ENCODE peak calls at places on chromosomes 7 and 10, in nine cellular contexts. V is AG09319; U is astrocyte of the spinal cord; B is neuronal stem cell; M is GM12865; W is AG08396; X is Karpas-422; S is stimulated activated CD4-positive, alpha-beta T cell treated with anti-CD3 and anti-CD28 coated beads, TNF-alpha, amount 100 ng/mL, for 1 hour; R is NCI-H774. I is an unnamed sample.
A peak's percentile ranks its signal among the peaks of the same experiment; 100 is the strongest.

GRCh38 chr10:43166207-43166878 is 28.1 kb downstream of the CSGALNACT2 start:
- DNase-seq in V (no peak), U (no peak), B (no peak), M (peak; percentile 14), W (no peak), X (no peak), S (no peak), R (no peak), I (no peak)

GRCh38 chr10:24707445-24707844 is 16.2 kb downstream of the ARHGAP21 start:
- DNase-seq in V (no peak), U (no peak), B (no peak), M (no peak), W (no peak), X (no peak), S (no peak), R (no peak), I (no peak)

GRCh38 chr7:146701166-146701565 is 584.6 kb downstream of the CNTNAP2 start:
- DNase-seq in V (no peak), U (peak; percentile 2), B (no peak), M (no peak), W (no peak), X (no peak), S (no peak), R (peak; percentile 67), I (no peak)

GRCh38 chr10:75987610-75988009 is 556.2 kb downstream of the LRMDA start:
- DNase-seq in V (peak; percentile 27), U (peak; percentile 12), B (no peak), M (no peak), W (peak; percentile 39), X (no peak), S (no peak), R (no peak), I (no peak)

GRCh38 chr7:24075426-24075810 is 208.6 kb upstream of the NPY start:
- DNase-seq in V (no peak), U (no peak), B (no peak), M (no peak), W (no peak), X (no peak), S (no peak), R (no peak), I (no peak)

GRCh38 chr7:93566876-93567275 is 7.6 kb downstream of the CALCR start:
- DNase-seq in V (no peak), U (no peak), B (no peak), M (no peak), W (no peak), X (no peak), S (no peak), R (no peak), I (no peak)

GRCh38 chr10:34528320-34528719 is 286.8 kb downstream of the PARD3 start:
- DNase-seq in V (peak; percentile 54), U (peak; percentile 95), B (peak; percentile 43), M (no peak), W (peak; percentile 49), X (no peak), S (no peak), R (no peak), I (peak; percentile 75)

GRCh38 chr7:139118234-139118802 is 8.8 kb upstream of the ZC3HAV1 start:
- DNase-seq in V (no peak), U (peak; percentile 41), B (no peak), M (peak; percentile 90), W (peak; percentile 61), X (no peak), S (no peak), R (peak; percentile 23), I (peak; percentile 26)

GRCh38 chr7:44607141-44608068 is 978 bp downstream of the OGDH start:
- DNase-seq in V (no peak), U (no peak), B (no peak), M (no peak), W (no peak), X (peak; percentile 46), S (no peak), R (no peak), I (no peak)

GRCh38 chr7:24757799-24758275 is 573 bp upstream of the GSDME start:
- DNase-seq in V (no peak), U (peak; percentile 49), B (no peak), M (peak; percentile 29), W (peak; percentile 68), X (no peak), S (no peak), R (no peak), I (no peak)

GRCh38 chr10:103602852-103603155 is 109.3 kb downstream of the NEURL1 start:
- DNase-seq in V (no peak), U (no peak), B (no peak), M (no peak), W (no peak), X (no peak), S (no peak), R (no peak), I (no peak)

GRCh38 chr10:18214692-18215563 is 74.7 kb downstream of the CACNB2 start:
- DNase-seq in V (no peak), U (peak; percentile 69), B (peak; percentile 48), M (peak; percentile 40), W (peak; percentile 49), X (peak; percentile 73), S (no peak), R (no peak), I (peak; percentile 44)

GRCh38 chr10:132205650-132206376 is 19.1 kb downstream of the DPYSL4 start:
- DNase-seq in V (no peak), U (no peak), B (no peak), M (no peak), W (no peak), X (no peak), S (no peak), R (no peak), I (no peak)

GRCh38 chr7:52863667-52864066 is 171.8 kb upstream of the POM121L12 start:
- DNase-seq in V (no peak), U (no peak), B (no peak), M (no peak), W (no peak), X (no peak), S (no peak), R (no peak), I (no peak)

GRCh38 chr10:34102917-34103506 is 712.1 kb downstream of the PARD3 start:
- DNase-seq in V (peak; percentile 69), U (no peak), B (no peak), M (no peak), W (peak; percentile 51), X (no peak), S (no peak), R (no peak), I (no peak)

GRCh38 chr10:93746844-93747284 is 10.9 kb upstream of the LGI1 start:
- DNase-seq in V (peak; percentile 75), U (peak; percentile 96), B (no peak), M (peak; percentile 49), W (peak; percentile 64), X (peak; percentile 59), S (no peak), R (no peak), I (peak; percentile 95)

GRCh38 chr10:97583476-97583875 is 713 bp upstream of the HOGA1 start:
- DNase-seq in V (no peak), U (no peak), B (no peak), M (no peak), W (no peak), X (no peak), S (no peak), R (no peak), I (no peak)

GRCh38 chr10:80078448-80079311 is at the start of gene TMEM254:
- DNase-seq in V (peak; percentile 77), U (peak; percentile 90), B (peak; percentile 79), M (peak; percentile 94), W (peak; percentile 96), X (peak; percentile 97), S (peak; percentile 73), R (peak; percentile 86), I (peak; percentile 66)

I was measured in HFF-Myc.